ENCODE peak calls at places on chromosomes 2 and 18, in four cellular contexts. B, H, M and K are unnamed samples.

GRCh38 chr18:52237551-52237950 is 102.4 kb upstream of the DCC start:
- DNase-seq in H (no peak), B (no peak), M (no peak), K (no peak)

GRCh38 chr2:220275454-220275853 is 648.0 kb downstream of the SLC4A3 start:
- DNase-seq in B (no peak), M (no peak), H (no peak), K (no peak)

GRCh38 chr2:128185576-128185975 is 94.6 kb downstream of the UGGT1 start:
- DNase-seq in H (no peak), M (no peak), B (no peak), K (no peak)

GRCh38 chr2:177172034-177172880 is 40.3 kb upstream of the HNRNPA3 start:
- DNase-seq in B (peak; percentile 87), H (no peak), M (no peak), K (no peak)

GRCh38 chr2:110903548-110903947 is 171.2 kb downstream of the ACOXL start:
- DNase-seq in H (no peak), M (no peak), B (no peak), K (no peak)

GRCh38 chr2:8543412-8544167 is 138.3 kb upstream of the ID2 start:
- DNase-seq in H (peak; percentile 3), B (peak; percentile 73), M (peak; percentile 26), K (peak; percentile 70)

GRCh38 chr2:198441246-198441645 is 636.9 kb downstream of the PLCL1 start:
- DNase-seq in M (no peak), B (no peak), H (no peak), K (no peak)

GRCh38 chr18:58117685-58118403 is 73.8 kb downstream of the NEDD4L start:
- DNase-seq in M (no peak), B (peak; percentile 84), H (no peak), K (peak; percentile 51)

GRCh38 chr2:241063587-241063986 is 38.5 kb downstream of the MTERF4 start:
- DNase-seq in B (no peak), M (no peak), H (no peak), K (no peak)

GRCh38 chr2:23988371-23988770 is 21.5 kb upstream of the MFSD2B start:
- DNase-seq in M (no peak), B (peak; percentile 44), H (no peak), K (no peak)
- TF ChIP-seq CTCF in M (peak; percentile 36), B (peak; percentile 29), H (no peak), K (peak; percentile 30)

GRCh38 chr2:192194866-192195547 is at the start of gene TMEFF2:
- DNase-seq in B (peak; percentile 64), M (no peak), H (peak; percentile 65), K (peak; percentile 29)

GRCh38 chr2:192196451-192197194 is 1.9 kb upstream of the TMEFF2 start:
- DNase-seq in B (peak; percentile 34), M (no peak), H (no peak), K (no peak)

GRCh38 chr2:192194065-192194865 is 468 bp downstream of the TMEFF2 start:
- DNase-seq in H (peak; percentile 22), M (no peak), B (peak; percentile 27), K (no peak)

GRCh38 chr2:192195548-192196418 is 1.1 kb upstream of the TMEFF2 start:
- DNase-seq in H (no peak), M (no peak), B (peak; percentile 43), K (no peak)

DNA sequence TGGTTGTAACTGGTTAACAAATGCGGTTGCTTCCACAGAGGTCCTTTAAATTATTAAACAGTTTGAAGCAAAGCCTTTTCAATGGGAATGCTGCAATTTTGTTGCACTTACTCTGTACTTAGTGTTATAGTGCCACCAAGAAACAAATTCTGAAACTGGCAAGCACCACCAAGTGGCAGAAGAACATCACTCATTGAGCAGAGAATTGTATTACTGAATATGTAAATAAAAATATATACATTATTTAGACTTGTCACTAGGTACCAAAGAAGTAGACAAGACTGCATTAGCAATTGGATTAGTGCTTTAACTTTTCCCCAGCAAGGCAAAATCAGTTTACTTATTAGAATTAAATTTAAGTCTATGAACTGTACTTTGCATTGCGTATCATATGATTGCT is 2.7 kb upstream of the TMEFF2 start:
- DNase-seq in M (no peak), B (peak; percentile 38), H (no peak), K (no peak)
- TF ChIP-seq CTCF in M (no peak), B (peak; percentile 11), H (no peak), K (peak; percentile 22)

GRCh38 chr2:159183346-159183745 is 103.2 kb downstream of the WDSUB1 start:
- DNase-seq in H (no peak), B (no peak), M (no peak), K (no peak)

GRCh38 chr2:159186462-159186861 is 100.0 kb downstream of the WDSUB1 start:
- DNase-seq in M (no peak), H (no peak), B (no peak), K (no peak)

GRCh38 chr2:159188449-159188848 is 98.1 kb downstream of the WDSUB1 start:
- DNase-seq in H (no peak), B (no peak), M (no peak), K (no peak)

GRCh38 chr2:159187095-159187494 is 99.4 kb downstream of the WDSUB1 start:
- DNase-seq in M (no peak), B (no peak), H (no peak), K (no peak)

GRCh38 chr2:159185401-159186130 is 100.9 kb downstream of the WDSUB1 start:
- DNase-seq in M (no peak), H (no peak), B (peak; percentile 54), K (no peak)
- TF ChIP-seq CTCF in M (no peak), H (no peak), B (peak; percentile 47), K (peak; percentile 51)

GRCh38 chr2:35114765-35115164 is 1240.8 kb upstream of the CRIM1 start:
- DNase-seq in M (no peak), B (no peak), H (no peak), K (no peak)
- TF ChIP-seq CTCF in M (no peak), B (no peak), H (no peak), K (no peak)

DNA sequence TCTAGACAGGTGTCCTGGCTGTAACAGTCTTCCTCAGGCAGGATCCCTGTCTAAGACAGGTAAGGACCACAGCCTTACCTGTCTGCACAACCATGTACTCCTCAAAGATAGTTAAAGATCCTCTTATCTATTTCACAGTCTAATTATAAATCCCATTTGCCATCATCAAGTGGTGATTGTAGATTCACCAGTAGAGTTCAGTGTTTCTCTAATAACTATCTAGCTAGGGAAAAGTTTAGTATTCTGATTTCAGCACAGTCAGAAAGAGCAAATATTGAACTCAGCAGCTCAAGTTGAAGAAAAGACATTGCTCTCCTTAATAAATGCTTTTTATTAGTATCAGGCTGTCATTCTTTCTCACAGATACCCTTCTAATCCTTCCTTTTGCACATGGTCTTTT is 1305.5 kb upstream of the NXPH2 start:
- DNase-seq in B (no peak), H (no peak), M (no peak), K (no peak)
- TF ChIP-seq CTCF in B (no peak), H (no peak), M (no peak), K (no peak)

DNA sequence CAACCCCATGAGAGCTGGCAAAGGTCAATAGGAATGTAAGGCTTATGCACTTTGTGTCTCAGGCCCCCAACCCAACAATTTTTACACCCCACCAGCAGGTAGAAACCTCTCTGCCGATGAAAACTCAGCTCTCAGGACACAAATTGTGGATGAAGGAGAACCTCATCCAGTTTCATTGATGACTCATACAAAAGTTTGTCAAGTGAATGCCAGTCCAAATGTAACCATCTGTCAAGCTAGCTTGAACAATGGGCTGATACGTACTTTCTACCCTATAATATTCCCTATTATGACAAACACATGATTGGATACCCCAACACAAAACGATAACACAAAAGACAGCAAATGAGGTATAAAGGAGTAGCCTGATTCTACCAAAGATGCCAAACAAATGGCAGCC is 321.2 kb upstream of the TMEFF2 start:
- DNase-seq in B (no peak), M (no peak), H (no peak), K (no peak)
- TF ChIP-seq CTCF in B (no peak), M (no peak), H (no peak), K (no peak)

GRCh38 chr2:141942006-141942789 is 188.6 kb downstream of the LRP1B start:
- DNase-seq in H (no peak), M (no peak), B (no peak), K (no peak)
- TF ChIP-seq CTCF in H (peak; percentile 39), M (no peak), B (no peak), K (no peak)